ENCODE peak calls at places on chromosomes 7 and 10, in six cellular contexts. One of them, this sample, is unnamed.

GRCh38 chr7:32048970-32049369 is 21.2 kb downstream of the PDE1C start:
- DNase-seq in AG09309: no peak
- DNase-seq in H9: no peak
- DNase-seq in AG04450: no peak
- DNase-seq in CD8-positive, alpha-beta T cell: no peak
- DNase-seq in endothelial cell: no peak
- DNase-seq in this sample: no peak

GRCh38 chr7:116984917-116985316 is 31.6 kb downstream of the ST7 start:
- DNase-seq in AG09309: no peak
- DNase-seq in H9: no peak
- DNase-seq in AG04450: no peak
- DNase-seq in CD8-positive, alpha-beta T cell: no peak
- DNase-seq in endothelial cell: no peak
- DNase-seq in this sample: no peak

GRCh38 chr10:103458720-103459119 is at the start of gene CALHM1:
- DNase-seq in AG09309: no peak
- DNase-seq in H9: peak; percentile 84
- DNase-seq in AG04450: no peak
- DNase-seq in CD8-positive, alpha-beta T cell: no peak
- DNase-seq in endothelial cell: no peak
- DNase-seq in this sample: peak; percentile 33

GRCh38 chr10:13349776-13350274 is 1.7 kb upstream of the SEPHS1 start:
- DNase-seq in AG09309: no peak
- DNase-seq in H9: peak; percentile 96
- DNase-seq in AG04450: no peak
- DNase-seq in CD8-positive, alpha-beta T cell: no peak
- DNase-seq in endothelial cell: peak; percentile 50
- DNase-seq in this sample: peak; percentile 64

GRCh38 chr10:69086131-69086530 is 1.8 kb upstream of the SRGN start:
- DNase-seq in AG09309: no peak
- DNase-seq in H9: no peak
- DNase-seq in AG04450: no peak
- DNase-seq in CD8-positive, alpha-beta T cell: no peak
- DNase-seq in endothelial cell: peak; percentile 26
- DNase-seq in this sample: no peak

GRCh38 chr7:80134536-80135305 is at the start of gene GNAI1:
- DNase-seq in AG09309: peak; percentile 72
- DNase-seq in H9: peak; percentile 86
- DNase-seq in AG04450: no peak
- DNase-seq in CD8-positive, alpha-beta T cell: no peak
- DNase-seq in endothelial cell: peak; percentile 91
- DNase-seq in this sample: peak; percentile 88

GRCh38 chr10:43282881-43283280 is 16.0 kb upstream of the RASGEF1A start:
- DNase-seq in AG09309: no peak
- DNase-seq in H9: peak; percentile 81
- DNase-seq in AG04450: no peak
- DNase-seq in CD8-positive, alpha-beta T cell: no peak
- DNase-seq in endothelial cell: peak; percentile 54
- DNase-seq in this sample: peak; percentile 86

GRCh38 chr7:128259131-128260056 is 18.3 kb downstream of the LEP start:
- DNase-seq in AG09309: no peak
- DNase-seq in H9: no peak
- DNase-seq in AG04450: no peak
- DNase-seq in CD8-positive, alpha-beta T cell: no peak
- DNase-seq in endothelial cell: no peak
- DNase-seq in this sample: no peak

GRCh38 chr7:29968683-29969457 is 20.7 kb downstream of the SCRN1 start:
- DNase-seq in AG09309: no peak
- DNase-seq in H9: no peak
- DNase-seq in AG04450: peak; percentile 72
- DNase-seq in CD8-positive, alpha-beta T cell: no peak
- DNase-seq in endothelial cell: no peak
- DNase-seq in this sample: no peak

GRCh38 chr7:39609462-39610149 is 13.8 kb upstream of the RALA start:
- DNase-seq in AG09309: no peak
- DNase-seq in H9: peak; percentile 54
- DNase-seq in AG04450: no peak
- DNase-seq in CD8-positive, alpha-beta T cell: no peak
- DNase-seq in endothelial cell: peak; percentile 55
- DNase-seq in this sample: peak; percentile 60
- TF ChIP-seq CTCF in AG09309: no peak
- TF ChIP-seq CTCF in H9: peak; percentile 50
- TF ChIP-seq CTCF in AG04450: peak; percentile 13
- TF ChIP-seq CTCF in CD8-positive, alpha-beta T cell: no peak
- TF ChIP-seq CTCF in endothelial cell: no peak
- TF ChIP-seq CTCF in this sample: peak; percentile 24

DNA sequence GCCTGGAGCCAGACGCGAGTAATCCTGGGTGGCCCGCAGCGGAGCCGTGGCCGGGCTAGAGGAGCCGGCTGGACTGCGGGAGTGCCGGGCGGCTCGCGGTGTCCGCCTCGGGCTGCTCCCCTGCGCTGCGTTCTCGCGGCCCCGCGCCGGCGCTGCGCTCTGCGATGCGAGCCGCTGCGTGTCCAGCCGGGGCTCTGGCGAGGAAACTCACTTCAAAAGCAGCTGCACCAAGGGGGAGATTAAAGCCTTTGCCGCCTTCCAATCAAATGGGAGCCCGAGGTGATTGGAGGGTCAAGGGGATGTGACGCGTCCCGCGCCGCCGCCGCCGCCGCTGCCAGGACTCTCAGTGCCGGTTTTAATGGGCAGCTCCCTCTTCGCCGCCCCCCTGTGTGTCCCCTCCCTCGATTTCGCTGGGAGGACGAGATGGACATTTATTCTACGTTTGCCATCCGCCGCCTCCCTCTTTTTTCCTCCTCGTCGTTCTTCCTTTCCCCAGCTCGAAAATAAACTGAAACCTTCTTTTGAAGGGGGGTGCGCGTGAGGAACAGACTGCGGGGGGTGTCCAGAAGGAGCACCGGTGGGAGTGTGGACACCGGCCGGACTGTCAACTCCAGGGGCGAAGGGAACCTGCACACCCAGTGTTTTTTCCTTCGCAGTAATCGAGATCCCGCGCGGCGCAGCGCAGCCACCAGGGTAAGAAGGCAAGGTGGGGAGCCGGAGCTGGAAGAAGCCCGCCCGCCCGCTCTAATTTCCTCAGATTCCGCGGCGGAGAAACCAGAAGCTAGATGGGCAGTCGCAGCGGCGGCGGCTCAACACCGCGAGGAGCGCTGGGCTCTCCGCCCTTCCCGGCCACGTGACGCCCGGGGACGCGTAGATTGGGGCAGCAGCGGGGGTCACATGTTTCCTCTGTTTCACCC is at the start of gene ZNF503:
- DNase-seq in AG09309: peak; percentile 85
- DNase-seq in H9: peak; percentile 95
- DNase-seq in AG04450: peak; percentile 95
- DNase-seq in CD8-positive, alpha-beta T cell: no peak
- DNase-seq in endothelial cell: peak; percentile 93
- DNase-seq in this sample: peak; percentile 93
- TF ChIP-seq CTCF in AG09309: peak; percentile 17
- TF ChIP-seq CTCF in H9: no peak
- TF ChIP-seq CTCF in AG04450: no peak
- TF ChIP-seq CTCF in CD8-positive, alpha-beta T cell: no peak
- TF ChIP-seq CTCF in endothelial cell: no peak
- TF ChIP-seq CTCF in this sample: no peak

GRCh38 chr7:134480730-134481129 is 21.8 kb upstream of the AKR1B1 start:
- DNase-seq in AG09309: no peak
- DNase-seq in H9: peak; percentile 42
- DNase-seq in AG04450: no peak
- DNase-seq in CD8-positive, alpha-beta T cell: no peak
- DNase-seq in endothelial cell: no peak
- DNase-seq in this sample: no peak

GRCh38 chr7:134480202-134480601 is 21.3 kb upstream of the AKR1B1 start:
- DNase-seq in AG09309: no peak
- DNase-seq in H9: no peak
- DNase-seq in AG04450: no peak
- DNase-seq in CD8-positive, alpha-beta T cell: no peak
- DNase-seq in endothelial cell: no peak
- DNase-seq in this sample: no peak

GRCh38 chr7:134477954-134478353 is 19.1 kb upstream of the AKR1B1 start:
- DNase-seq in AG09309: no peak
- DNase-seq in H9: no peak
- DNase-seq in AG04450: no peak
- DNase-seq in CD8-positive, alpha-beta T cell: no peak
- DNase-seq in endothelial cell: no peak
- DNase-seq in this sample: no peak

GRCh38 chr7:134481167-134481566 is 22.3 kb upstream of the AKR1B1 start:
- DNase-seq in AG09309: no peak
- DNase-seq in H9: no peak
- DNase-seq in AG04450: no peak
- DNase-seq in CD8-positive, alpha-beta T cell: no peak
- DNase-seq in endothelial cell: no peak
- DNase-seq in this sample: no peak

GRCh38 chr7:134478707-134479106 is 19.8 kb upstream of the AKR1B1 start:
- DNase-seq in AG09309: no peak
- DNase-seq in H9: no peak
- DNase-seq in AG04450: no peak
- DNase-seq in CD8-positive, alpha-beta T cell: no peak
- DNase-seq in endothelial cell: no peak
- DNase-seq in this sample: no peak
- TF ChIP-seq CTCF in AG09309: peak; percentile 25
- TF ChIP-seq CTCF in H9: peak; percentile 11
- TF ChIP-seq CTCF in AG04450: peak; percentile 14
- TF ChIP-seq CTCF in CD8-positive, alpha-beta T cell: no peak
- TF ChIP-seq CTCF in endothelial cell: no peak
- TF ChIP-seq CTCF in this sample: no peak

GRCh38 chr10:50992356-50992866 is 81.9 kb upstream of the PRKG1 start:
- DNase-seq in AG09309: no peak
- DNase-seq in H9: peak; percentile 58
- DNase-seq in AG04450: no peak
- DNase-seq in CD8-positive, alpha-beta T cell: no peak
- DNase-seq in endothelial cell: peak; percentile 13
- DNase-seq in this sample: peak; percentile 14
- TF ChIP-seq CTCF in AG09309: no peak
- TF ChIP-seq CTCF in H9: no peak
- TF ChIP-seq CTCF in AG04450: no peak
- TF ChIP-seq CTCF in CD8-positive, alpha-beta T cell: no peak
- TF ChIP-seq CTCF in endothelial cell: no peak
- TF ChIP-seq CTCF in this sample: no peak

DNA sequence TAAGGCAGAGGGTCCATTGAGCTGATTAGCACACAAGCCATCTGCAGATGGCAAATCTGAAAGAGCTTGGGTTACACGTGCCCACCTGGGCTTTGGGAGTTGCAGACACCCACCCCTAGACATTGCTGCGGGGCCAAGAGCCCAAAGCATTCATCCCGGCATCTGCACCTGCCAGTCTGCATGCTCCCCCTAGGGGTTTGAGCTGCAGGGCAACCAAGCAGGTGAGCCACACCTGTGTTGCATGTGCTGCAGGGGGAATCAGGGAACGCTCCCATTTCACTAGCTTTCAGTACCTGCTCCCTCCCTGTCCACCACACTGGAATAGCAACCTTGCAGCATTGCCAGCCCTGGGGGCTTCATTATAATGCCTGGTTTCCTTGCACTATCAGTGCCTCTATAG is 21.1 kb downstream of the C7orf33 start:
- DNase-seq in AG09309: no peak
- DNase-seq in H9: peak; percentile 81
- DNase-seq in AG04450: no peak
- DNase-seq in CD8-positive, alpha-beta T cell: no peak
- DNase-seq in endothelial cell: no peak
- DNase-seq in this sample: no peak
- TF ChIP-seq CTCF in AG09309: no peak
- TF ChIP-seq CTCF in H9: peak; percentile 68
- TF ChIP-seq CTCF in AG04450: no peak
- TF ChIP-seq CTCF in CD8-positive, alpha-beta T cell: no peak
- TF ChIP-seq CTCF in endothelial cell: no peak
- TF ChIP-seq CTCF in this sample: no peak

GRCh38 chr7:129829677-129830631 is 122.8 kb downstream of the UBE2H start:
- DNase-seq in AG09309: peak; percentile 48
- DNase-seq in H9: peak; percentile 79
- DNase-seq in AG04450: peak; percentile 55
- DNase-seq in CD8-positive, alpha-beta T cell: peak; percentile 23
- DNase-seq in endothelial cell: peak; percentile 60
- DNase-seq in this sample: peak; percentile 69
- TF ChIP-seq CTCF in AG09309: peak; percentile 86
- TF ChIP-seq CTCF in H9: peak; percentile 91
- TF ChIP-seq CTCF in AG04450: peak; percentile 81
- TF ChIP-seq CTCF in CD8-positive, alpha-beta T cell: peak; percentile 78
- TF ChIP-seq CTCF in endothelial cell: peak; percentile 63
- TF ChIP-seq CTCF in this sample: peak; percentile 78

DNA sequence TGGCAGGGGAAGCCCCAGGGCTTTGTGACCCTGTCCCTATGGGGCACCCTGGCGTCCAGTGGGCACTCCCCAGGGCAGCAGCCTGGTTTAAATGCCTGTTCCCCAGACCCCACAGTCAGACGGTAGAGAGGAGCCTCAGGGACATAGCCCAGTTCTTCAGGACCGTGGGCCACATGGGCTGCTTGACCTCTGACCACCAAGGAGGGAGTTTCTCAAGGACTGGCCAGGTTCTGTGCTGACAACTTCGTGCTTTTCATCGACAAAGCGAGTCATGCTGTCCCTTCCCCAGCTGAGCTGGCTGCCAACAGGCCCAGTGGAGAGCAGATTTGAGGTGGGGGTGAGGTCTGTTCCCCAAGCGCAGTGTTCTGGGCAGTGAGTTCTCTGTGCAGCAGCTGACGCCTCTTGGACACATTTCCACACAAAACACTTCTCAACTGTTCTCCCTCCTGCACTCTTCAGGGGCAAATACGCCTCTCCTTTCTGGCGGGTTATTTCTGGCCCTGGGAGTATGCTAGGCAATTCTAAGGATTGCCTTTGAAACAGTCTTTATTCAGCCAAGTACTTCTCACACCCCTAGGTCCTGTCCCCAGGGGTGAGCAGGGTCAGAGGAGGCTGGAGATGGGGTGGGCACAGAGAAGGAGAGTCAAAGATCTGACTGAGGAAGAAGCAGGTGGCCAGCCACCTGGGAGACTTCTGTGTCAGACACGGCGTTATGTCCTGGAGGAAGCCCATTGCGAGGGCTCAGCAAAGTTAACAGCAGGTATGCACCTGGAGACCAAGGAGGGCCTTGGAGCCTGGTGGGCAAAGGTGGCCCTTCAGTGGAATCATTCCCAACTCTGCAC is 57.3 kb upstream of the CAMK2B start:
- DNase-seq in AG09309: no peak
- DNase-seq in H9: peak; percentile 14
- DNase-seq in AG04450: no peak
- DNase-seq in CD8-positive, alpha-beta T cell: no peak
- DNase-seq in endothelial cell: no peak
- DNase-seq in this sample: no peak
- TF ChIP-seq CTCF in AG09309: no peak
- TF ChIP-seq CTCF in H9: no peak
- TF ChIP-seq CTCF in AG04450: no peak
- TF ChIP-seq CTCF in CD8-positive, alpha-beta T cell: no peak
- TF ChIP-seq CTCF in endothelial cell: no peak
- TF ChIP-seq CTCF in this sample: no peak

GRCh38 chr7:143355450-143356385 is 6.8 kb downstream of the FAM131B start:
- DNase-seq in AG09309: no peak
- DNase-seq in H9: no peak
- DNase-seq in AG04450: no peak
- DNase-seq in CD8-positive, alpha-beta T cell: no peak
- DNase-seq in endothelial cell: no peak
- DNase-seq in this sample: no peak
- TF ChIP-seq CTCF in AG09309: peak; percentile 3
- TF ChIP-seq CTCF in H9: peak; percentile 38
- TF ChIP-seq CTCF in AG04450: no peak
- TF ChIP-seq CTCF in CD8-positive, alpha-beta T cell: no peak
- TF ChIP-seq CTCF in endothelial cell: no peak
- TF ChIP-seq CTCF in this sample: no peak

GRCh38 chr7:40329601-40330153 is 194.9 kb downstream of the SUGCT start:
- DNase-seq in AG09309: no peak
- DNase-seq in H9: no peak
- DNase-seq in AG04450: peak; percentile 32
- DNase-seq in CD8-positive, alpha-beta T cell: no peak
- DNase-seq in endothelial cell: no peak
- DNase-seq in this sample: no peak
- TF ChIP-seq CTCF in AG09309: peak; percentile 55
- TF ChIP-seq CTCF in H9: peak; percentile 82
- TF ChIP-seq CTCF in AG04450: peak; percentile 73
- TF ChIP-seq CTCF in CD8-positive, alpha-beta T cell: peak; percentile 86
- TF ChIP-seq CTCF in endothelial cell: peak; percentile 85
- TF ChIP-seq CTCF in this sample: peak; percentile 81

This sample was measured in nephron progenitor cell.